ENCODE peak calls at places on chromosomes 2 and 18, in four cellular contexts. N, L, F and H are unnamed samples.

GRCh38 chr2:169072163-169072925 is 3.0 kb downstream of the DHRS9 start:
- DNase-seq in N (no peak), L (no peak), F (no peak), H (no peak)

GRCh38 chr18:22424564-22424963 is 6.8 kb upstream of the CTAGE1 start:
- DNase-seq in N (no peak), L (no peak), F (no peak), H (no peak)

GRCh38 chr2:212158081-212158480 is 380.5 kb downstream of the ERBB4 start:
- DNase-seq in N (no peak), L (no peak), F (no peak), H (no peak)

GRCh38 chr2:221494556-221494955 is 77.5 kb downstream of the EPHA4 start:
- DNase-seq in N (no peak), L (peak; percentile 80), F (no peak), H (no peak)

GRCh38 chr2:220277445-220277960 is 650.1 kb downstream of the SLC4A3 start:
- DNase-seq in N (peak; percentile 89), L (no peak), F (no peak), H (no peak)

GRCh38 chr2:20596973-20597867 is 53.7 kb downstream of the HS1BP3 start:
- DNase-seq in N (no peak), L (no peak), F (no peak), H (no peak)

GRCh38 chr18:48781041-48781989 is 169.4 kb downstream of the SMAD7 start:
- DNase-seq in N (peak; percentile 39), L (peak; percentile 80), F (no peak), H (no peak)

GRCh38 chr2:33511141-33511540 is 34.7 kb downstream of the RASGRP3 start:
- DNase-seq in N (peak; percentile 88), L (no peak), F (no peak), H (no peak)

GRCh38 chr2:1816414-1816911 is 72.1 kb upstream of the PXDN start:
- DNase-seq in N (peak; percentile 56), L (no peak), F (no peak), H (no peak)

GRCh38 chr2:23625726-23626125 is 240.7 kb downstream of the KLHL29 start:
- DNase-seq in N (no peak), L (no peak), F (no peak), H (no peak)

GRCh38 chr2:20052872-20053281 is 1.4 kb upstream of the LAPTM4A start:
- DNase-seq in N (peak; percentile 83), L (no peak), F (no peak), H (no peak)

GRCh38 chr2:66578067-66578852 is 143.3 kb downstream of the MEIS1 start:
- DNase-seq in N (peak; percentile 76), L (peak; percentile 22), F (no peak), H (peak; percentile 38)

GRCh38 chr18:23227729-23228075 is 92.4 kb downstream of the CABLES1 start:
- DNase-seq in N (no peak), L (no peak), F (no peak), H (no peak)

GRCh38 chr2:239732666-239733010 is 292.5 kb downstream of the NDUFA10 start:
- DNase-seq in N (no peak), L (no peak), F (no peak), H (no peak)

GRCh38 chr2:64652231-64653173 is 1.2 kb downstream of the SERTAD2 start:
- DNase-seq in N (peak; percentile 60), L (no peak), F (no peak), H (no peak)
- H3K4ac ChIP-seq in N (peak overlapping the region; percentile 65), L (peak overlapping the region; percentile 20), F (no peak overlapping the region), H (no peak overlapping the region)

DNA sequence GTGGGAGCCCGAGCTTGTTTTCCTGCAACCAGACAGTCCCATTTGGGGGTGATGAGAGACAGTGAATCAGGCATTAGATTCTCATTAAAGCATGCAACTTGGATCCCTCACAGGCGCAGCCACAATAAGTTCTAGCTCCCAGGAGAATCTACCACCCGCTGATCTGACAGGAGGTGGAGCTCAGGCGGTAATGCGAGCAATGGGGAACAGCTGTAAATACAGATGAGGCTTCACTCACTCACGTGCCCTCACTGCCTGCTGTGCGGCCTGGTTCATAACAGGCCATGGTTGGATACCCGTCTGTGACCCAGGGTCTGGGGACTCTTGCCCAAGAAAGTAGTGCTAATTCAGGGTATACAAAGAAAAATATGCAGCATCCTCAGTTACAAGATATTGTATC is 144.7 kb upstream of the RGPD4 start:
- DNase-seq in N (no peak), L (peak; percentile 28), F (no peak), H (peak; percentile 39)
- H4K5ac ChIP-seq in N (no peak overlapping the region), L (no peak overlapping the region), F (no peak overlapping the region), H (no peak overlapping the region)

GRCh38 chr2:177667626-177668025 is 275.1 kb downstream of the AGPS start:
- DNase-seq in N (peak; percentile 1), L (peak; percentile 55), F (no peak), H (no peak)
- H3K4ac ChIP-seq in N (no peak overlapping the region), L (no peak overlapping the region), F (no peak overlapping the region), H (no peak overlapping the region)

GRCh38 chr2:25548587-25548986 is 124.8 kb downstream of the DTNB start:
- DNase-seq in N (no peak), L (no peak), F (no peak), H (no peak)
- H4K5ac ChIP-seq in N (no peak overlapping the region), L (no peak overlapping the region), F (no peak overlapping the region), H (no peak overlapping the region)

GRCh38 chr18:24876266-24876665 is 415.8 kb downstream of the HRH4 start:
- DNase-seq in N (no peak), L (no peak), F (no peak), H (no peak)
- H3K4ac ChIP-seq in N (peak overlapping the region; percentile 91), L (no peak overlapping the region), F (no peak overlapping the region), H (no peak overlapping the region)

GRCh38 chr2:151106805-151107490 is 154.7 kb downstream of the RBM43 start:
- DNase-seq in N (no peak), L (peak; percentile 0), F (no peak), H (no peak)
- H4K5ac ChIP-seq in N (no peak overlapping the region), L (no peak overlapping the region), F (no peak overlapping the region), H (no peak overlapping the region)

GRCh38 chr2:38066415-38066814 is 9.5 kb downstream of the CYP1B1 start:
- DNase-seq in N (no peak), L (no peak), F (no peak), H (no peak)

GRCh38 chr2:38064805-38065501 is 11.0 kb downstream of the CYP1B1 start:
- DNase-seq in N (no peak), L (no peak), F (no peak), H (no peak)

GRCh38 chr2:38070438-38070837 is 5.5 kb downstream of the CYP1B1 start:
- DNase-seq in N (no peak), L (no peak), F (no peak), H (no peak)

GRCh38 chr2:38065502-38066135 is 10.3 kb downstream of the CYP1B1 start:
- DNase-seq in N (no peak), L (no peak), F (no peak), H (no peak)

GRCh38 chr2:38068228-38068627 is 7.7 kb downstream of the CYP1B1 start:
- DNase-seq in N (no peak), L (no peak), F (no peak), H (no peak)
- H3K4ac ChIP-seq in N (no peak overlapping the region), L (no peak overlapping the region), F (no peak overlapping the region), H (no peak overlapping the region)